ENCODE peak calls at places on chromosomes 4 and X, in five cellular contexts. P, U, A, K and F are unnamed samples.

GRCh38 chr4:81965454-81965853 is 408.3 kb downstream of the HNRNPD start:
- DNase-seq in P (no peak), U (no peak), A (no peak), K (no peak), F (no peak)

GRCh38 chr4:182277402-182277801 is 34.2 kb downstream of the TENM3 start:
- DNase-seq in A (no peak), P (no peak), U (no peak), K (no peak), F (no peak)

GRCh38 chr4:140296335-140296753 is 77.1 kb upstream of the SCOC start:
- DNase-seq in A (no peak), K (peak), P (no peak), U (no peak), F (no peak)

GRCh38 chr4:1246111-1246881 is 2.6 kb downstream of the CTBP1 start:
- DNase-seq in K (no peak), P (no peak), A (no peak), U (no peak), F (no peak)

GRCh38 chrX:33053001-33053400 is 158.3 kb downstream of the DMD start:
- DNase-seq in U (no peak), K (no peak), A (no peak), P (no peak), F (no peak)

GRCh38 chrX:6694977-6695376 is 160.1 kb upstream of the VCX3A start:
- DNase-seq in P (no peak), A (no peak), U (no peak), K (no peak), F (no peak)

GRCh38 chrX:21702725-21703228 is 44.6 kb upstream of the KLHL34 start:
- DNase-seq in U (no peak), P (no peak), K (no peak), A (no peak), F (no peak)

GRCh38 chrX:124406294-124407013 is 60.1 kb downstream of the SH2D1A start:
- DNase-seq in U (peak), A (peak), P (peak), K (peak), F (no peak)

GRCh38 chr4:140069068-140069467 is 84.9 kb downstream of the MAML3 start:
- DNase-seq in A (no peak), P (no peak), K (no peak), U (no peak), F (no peak)

GRCh38 chrX:40773809-40774208 is 38.5 kb upstream of the MED14 start:
- DNase-seq in P (peak), K (no peak), U (no peak), A (no peak), F (no peak)

GRCh38 chr4:15725608-15726007 is 22.7 kb downstream of the BST1 start:
- DNase-seq in A (no peak), P (no peak), K (no peak), U (no peak), F (no peak)

GRCh38 chrX:10157545-10157944 is 770 bp downstream of the CLCN4 start:
- DNase-seq in K (no peak), A (no peak), U (no peak), P (no peak), F (no peak)

GRCh38 chrX:105973387-105973739 is 65.2 kb downstream of the SERPINA7 start:
- DNase-seq in U (no peak), A (no peak), P (no peak), K (no peak), F (no peak)

GRCh38 chr4:5905714-5906113 is 12.8 kb upstream of the CRMP1 start:
- DNase-seq in A (no peak), P (no peak), K (no peak), U (no peak), F (no peak)

GRCh38 chrX:79270401-79270800 is 96.7 kb downstream of the ITM2A start:
- DNase-seq in K (peak), U (peak), A (peak), P (no peak), F (peak)